ENCODE peak calls at places on chromosomes 13 and 19, in four cellular contexts. R is A549, S is choroid plexus epithelial cell, L is mammary epithelial cell. O is an unnamed sample.

GRCh38 chr19:56637976-56638555 is 4.9 kb upstream of the SMIM17 start:
- DNase-seq in L (peak; percentile 65), S (peak; percentile 87), R (peak; percentile 62), O (no peak)

GRCh38 chr13:61777902-61778301 is 362.3 kb upstream of the PCDH20 start:
- DNase-seq in R (no peak), S (peak; percentile 18), L (no peak), O (no peak)

GRCh38 chr19:2546128-2547032 is 70.5 kb downstream of the GADD45B start:
- DNase-seq in S (no peak), R (no peak), L (no peak), O (peak; percentile 72)

GRCh38 chr19:11995174-11995573 is 30.3 kb downstream of the ZNF763 start:
- DNase-seq in L (no peak), S (peak; percentile 79), R (no peak), O (no peak)

GRCh38 chr19:33438987-33439781 is 65.7 kb downstream of the CEBPG start:
- DNase-seq in S (no peak), L (no peak), R (no peak), O (no peak)

GRCh38 chr19:474126-475078 is 13.6 kb upstream of the SHC2 start:
- DNase-seq in R (no peak), S (no peak), L (no peak), O (no peak)

GRCh38 chr19:5225486-5226345 is 114.9 kb downstream of the PTPRS start:
- DNase-seq in S (peak; percentile 6), R (no peak), L (no peak), O (peak; percentile 4)

GRCh38 chr13:77876176-77876575 is 42.5 kb downstream of the EDNRB start:
- DNase-seq in R (no peak), L (no peak), S (peak; percentile 16), O (no peak)

GRCh38 chr19:50435627-50436026 is 2.9 kb downstream of the MYBPC2 start:
- DNase-seq in S (no peak), R (no peak), L (no peak), O (no peak)

GRCh38 chr19:21604941-21605548 is 99.6 kb downstream of the ZNF429 start:
- DNase-seq in L (peak; percentile 78), S (no peak), R (no peak), O (no peak)

GRCh38 chr13:99215466-99215865 is 14.8 kb downstream of the UBAC2 start:
- DNase-seq in L (no peak), S (no peak), R (no peak), O (no peak)

GRCh38 chr19:4474504-4475136 is 2.5 kb downstream of the HDGFL2 start:
- DNase-seq in L (peak; percentile 54), S (peak; percentile 82), R (no peak), O (no peak)

GRCh38 chr13:32499538-32500210 is 38.9 kb downstream of the N4BP2L2 start:
- DNase-seq in R (no peak), S (no peak), L (no peak), O (no peak)

GRCh38 chr19:8663920-8664670 is 33.7 kb downstream of the NFILZ start:
- DNase-seq in R (no peak), S (no peak), L (no peak), O (no peak)

GRCh38 chr13:101408154-101408553 is 8.2 kb downstream of the NALCN start:
- DNase-seq in L (no peak), R (no peak), S (no peak), O (no peak)

GRCh38 chr19:13097331-13098258 is 5.1 kb downstream of the LYL1 start:
- DNase-seq in L (no peak), S (no peak), R (no peak), O (peak; percentile 24)

GRCh38 chr13:98570929-98571372 is 6.0 kb downstream of the STK24 start:
- DNase-seq in S (peak; percentile 35), R (no peak), L (peak; percentile 81), O (peak; percentile 18)

GRCh38 chr13:48159436-48160225 is 64.7 kb upstream of the MED4 start:
- DNase-seq in R (no peak), S (no peak), L (peak; percentile 69), O (no peak)

GRCh38 chr19:31675187-31675913 is 326.1 kb upstream of the TSHZ3 start:
- DNase-seq in L (peak; percentile 91), S (peak; percentile 24), R (no peak), O (no peak)

GRCh38 chr13:93477238-93477637 is 250.6 kb downstream of the GPC6 start:
- DNase-seq in S (peak; percentile 23), L (no peak), R (no peak), O (no peak)

GRCh38 chr13:20566424-20566916 is 487 bp upstream of the IFT88 start:
- DNase-seq in S (no peak), R (peak; percentile 76), L (peak; percentile 84), O (peak; percentile 15)

GRCh38 chr13:106570354-106570822 is 2.5 kb upstream of the ARGLU1 start:
- DNase-seq in R (peak; percentile 91), L (peak; percentile 82), S (peak; percentile 93), O (peak; percentile 73)

GRCh38 chr19:17248011-17248776 is 2.5 kb upstream of the NR2F6 start:
- DNase-seq in L (no peak), R (no peak), S (no peak), O (peak; percentile 24)

GRCh38 chr13:19794552-19795143 is 11.9 kb upstream of the PSPC1 start:
- DNase-seq in S (no peak), L (peak; percentile 70), R (no peak), O (peak; percentile 72)

GRCh38 chr19:49409441-49410029 is 13.7 kb downstream of the PTH2 start:
- DNase-seq in L (no peak), R (no peak), S (no peak), O (no peak)

GRCh38 chr13:95754069-95754468 is 77.1 kb downstream of the DNAJC3 start:
- DNase-seq in R (no peak), S (no peak), L (no peak), O (no peak)

GRCh38 chr19:47023448-47023794 is 3.8 kb downstream of the NPAS1 start:
- DNase-seq in S (no peak), L (no peak), R (no peak), O (no peak)

GRCh38 chr19:39109641-39110040 is 15.9 kb upstream of the PAK4 start:
- DNase-seq in L (no peak), R (no peak), S (no peak), O (no peak)

GRCh38 chr19:39113199-39113598 is 12.4 kb upstream of the PAK4 start:
- DNase-seq in L (no peak), S (no peak), R (no peak), O (no peak)

GRCh38 chr19:39111593-39112199 is 13.9 kb upstream of the PAK4 start:
- DNase-seq in R (peak; percentile 85), S (no peak), L (peak; percentile 57), O (peak; percentile 63)

GRCh38 chr19:39112338-39112890 is 13.2 kb upstream of the PAK4 start:
- DNase-seq in L (peak; percentile 92), S (no peak), R (peak; percentile 96), O (peak; percentile 88)

GRCh38 chr19:39110263-39110967 is 15.2 kb upstream of the PAK4 start:
- DNase-seq in L (no peak), R (peak; percentile 72), S (peak; percentile 56), O (peak; percentile 91)
- TF ChIP-seq CTCF in L (peak; percentile 70), R (peak; percentile 99), S (peak; percentile 87), O (peak; percentile 95)

GRCh38 chr19:6800991-6801396 is 28.5 kb downstream of the VAV1 start:
- DNase-seq in L (peak; percentile 81), R (peak; percentile 96), S (peak; percentile 64), O (peak; percentile 79)

GRCh38 chr19:6806488-6806887 is 34.0 kb downstream of the VAV1 start:
- DNase-seq in L (no peak), R (peak; percentile 51), S (no peak), O (peak; percentile 16)

GRCh38 chr19:6801397-6802086 is 29.0 kb downstream of the VAV1 start:
- DNase-seq in L (no peak), R (peak; percentile 87), S (peak; percentile 9), O (peak; percentile 85)

GRCh38 chr19:6802336-6803035 is 30.0 kb downstream of the VAV1 start:
- DNase-seq in L (no peak), R (peak; percentile 79), S (no peak), O (no peak)

GRCh38 chr19:6803036-6803404 is 30.5 kb downstream of the VAV1 start:
- DNase-seq in S (no peak), L (no peak), R (no peak), O (no peak)
- TF ChIP-seq CTCF in S (no peak), L (no peak), R (no peak), O (no peak)

DNA sequence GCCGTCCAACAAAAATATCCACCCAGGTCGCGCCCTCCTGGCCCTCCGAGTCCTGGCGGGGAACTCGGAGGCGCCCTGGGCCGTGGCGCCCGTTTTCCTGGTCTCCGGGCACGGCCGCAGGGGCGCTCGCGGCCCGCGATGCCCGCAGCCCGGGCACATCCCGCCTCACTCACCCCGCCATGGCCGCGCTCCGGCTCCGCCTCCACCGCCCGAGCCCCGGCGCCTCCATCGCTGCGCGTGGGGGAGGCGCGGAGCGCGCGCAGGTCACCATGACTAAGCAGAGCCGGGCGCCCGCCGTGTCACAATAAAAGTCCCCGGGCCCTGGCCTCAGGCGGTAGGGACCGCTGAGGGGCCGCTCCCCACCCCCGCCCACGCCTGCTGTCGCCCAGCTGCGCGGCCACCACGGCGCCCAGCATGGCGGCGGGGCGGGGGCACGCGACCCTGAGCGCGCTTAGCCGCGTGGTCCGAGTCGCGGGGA is 593 bp downstream of the KEAP1 start:
- DNase-seq in R (peak; percentile 87), L (peak; percentile 81), S (peak; percentile 86), O (peak; percentile 90)
- TF ChIP-seq CTCF in R (no peak), L (no peak), S (no peak), O (no peak)

GRCh38 chr19:15759962-15760565 is 22.3 kb downstream of the OR10H3 start:
- DNase-seq in L (no peak), R (peak; percentile 18), S (no peak), O (peak; percentile 34)
- TF ChIP-seq CTCF in L (peak; percentile 30), R (peak; percentile 26), S (no peak), O (peak; percentile 32)

GRCh38 chr13:112766336-112766735 is 76.5 kb downstream of the ATP11A start:
- DNase-seq in L (no peak), S (no peak), R (no peak), O (no peak)
- TF ChIP-seq CTCF in L (no peak), S (no peak), R (no peak), O (no peak)

O was measured in Calu3.